ENCODE peak calls at places on chromosome 11, in eight cellular contexts. X is SK-MEL-5, S is HEK293T, U is EL, J is lower leg skin, V is kidney tubule cell, A is posterior vena cava, H is suprapubic skin. D is an unnamed sample.

GRCh38 chr11:115958089-115959000 is 454.1 kb upstream of the CADM1 start:
- DNase-seq in X (no peak), S (no peak), U (no peak), J (no peak), V (no peak), A (no peak), H (no peak), D (no peak)

GRCh38 chr11:68260484-68260883 is 11.3 kb downstream of the C11orf24 start:
- DNase-seq in X (no peak), S (no peak), U (no peak), J (no peak), V (no peak), A (peak; percentile 14), H (no peak), D (no peak)

GRCh38 chr11:104089481-104089880 is 53.0 kb downstream of the DDI1 start:
- DNase-seq in X (no peak), S (no peak), U (no peak), J (no peak), V (no peak), A (no peak), H (no peak), D (no peak)

GRCh38 chr11:533049-533585 is 2.3 kb downstream of the HRAS start:
- DNase-seq in X (no peak), S (no peak), U (no peak), J (no peak), V (no peak), A (no peak), H (peak; percentile 79), D (no peak)

GRCh38 chr11:120316880-120317688 is 8.0 kb upstream of the TLCD5 start:
- DNase-seq in X (no peak), S (no peak), U (no peak), J (peak; percentile 87), V (no peak), A (no peak), H (no peak), D (no peak)

GRCh38 chr11:13486926-13487660 is 8.7 kb downstream of the PTH start:
- DNase-seq in X (peak; percentile 72), S (no peak), U (no peak), J (no peak), V (peak; percentile 55), A (peak; percentile 88), H (no peak), D (peak; percentile 13)

GRCh38 chr11:65150513-65151271 is 16.4 kb upstream of the SYVN1 start:
- DNase-seq in X (peak; percentile 4), S (peak; percentile 18), U (peak; percentile 92), J (peak; percentile 81), V (peak; percentile 97), A (peak; percentile 94), H (peak; percentile 85), D (peak; percentile 23)

GRCh38 chr11:97557399-97557798 is 1167.6 kb downstream of the JRKL start:
- DNase-seq in X (peak; percentile 3), S (no peak), U (no peak), J (no peak), V (no peak), A (no peak), H (no peak), D (no peak)

GRCh38 chr11:8056810-8057463 is 24.1 kb upstream of the TUB start:
- DNase-seq in X (no peak), S (no peak), U (peak; percentile 36), J (peak; percentile 87), V (no peak), A (no peak), H (peak; percentile 92), D (no peak)

GRCh38 chr11:29481721-29482120 is 535.1 kb downstream of the KCNA4 start:
- DNase-seq in X (no peak), S (no peak), U (no peak), J (no peak), V (no peak), A (no peak), H (no peak), D (no peak)

GRCh38 chr11:1228921-1229451 is 6.1 kb downstream of the MUC5B start:
- DNase-seq in X (no peak), S (no peak), U (no peak), J (no peak), V (no peak), A (peak; percentile 78), H (peak; percentile 66), D (peak; percentile 43)

GRCh38 chr11:15849265-15849664 is 507.1 kb downstream of the SOX6 start:
- DNase-seq in X (peak; percentile 48), S (no peak), U (no peak), J (no peak), V (no peak), A (no peak), H (no peak), D (no peak)

D was measured in GM20000.